ENCODE peak calls at places on chromosome 12, in ten cellular contexts. One of them, this sample, is unnamed.

GRCh38 chr12:89752331-89752730 is 43.7 kb upstream of the ATP2B1 start:
- DNase-seq in fibroblast of lung: no peak
- DNase-seq in GM23248: no peak
- DNase-seq in neuronal stem cell: no peak
- DNase-seq in neural progenitor cell: no peak
- DNase-seq in endothelial cell of umbilical vein: no peak
- DNase-seq in HepG2: no peak
- DNase-seq in HCT116: no peak
- DNase-seq in astrocyte: no peak
- DNase-seq in SK-N-SH: no peak
- DNase-seq in this sample: no peak

GRCh38 chr12:3202734-3203446 is 125.7 kb downstream of the TSPAN9 start:
- DNase-seq in fibroblast of lung: no peak
- DNase-seq in GM23248: peak; percentile 61
- DNase-seq in neuronal stem cell: peak; percentile 66
- DNase-seq in neural progenitor cell: peak; percentile 76
- DNase-seq in endothelial cell of umbilical vein: peak; percentile 58
- DNase-seq in HepG2: peak; percentile 28
- DNase-seq in HCT116: no peak
- DNase-seq in astrocyte: no peak
- DNase-seq in SK-N-SH: peak; percentile 83
- DNase-seq in this sample: peak; percentile 85

GRCh38 chr12:51391047-51391837 is at the start of gene GALNT6:
- DNase-seq in fibroblast of lung: no peak
- DNase-seq in GM23248: no peak
- DNase-seq in neuronal stem cell: peak; percentile 17
- DNase-seq in neural progenitor cell: peak; percentile 67
- DNase-seq in endothelial cell of umbilical vein: peak; percentile 28
- DNase-seq in HepG2: no peak
- DNase-seq in HCT116: no peak
- DNase-seq in astrocyte: no peak
- DNase-seq in SK-N-SH: peak; percentile 76
- DNase-seq in this sample: peak; percentile 51

GRCh38 chr12:93943766-93944165 is 204.6 kb upstream of the PLXNC1 start:
- DNase-seq in fibroblast of lung: peak; percentile 24
- DNase-seq in GM23248: peak; percentile 90
- DNase-seq in neuronal stem cell: no peak
- DNase-seq in neural progenitor cell: no peak
- DNase-seq in endothelial cell of umbilical vein: no peak
- DNase-seq in HepG2: no peak
- DNase-seq in HCT116: peak; percentile 3
- DNase-seq in astrocyte: peak; percentile 15
- DNase-seq in SK-N-SH: no peak
- DNase-seq in this sample: peak; percentile 75

GRCh38 chr12:109758406-109759075 is 44.9 kb downstream of the FAM222A start:
- DNase-seq in fibroblast of lung: no peak
- DNase-seq in GM23248: no peak
- DNase-seq in neuronal stem cell: no peak
- DNase-seq in neural progenitor cell: no peak
- DNase-seq in endothelial cell of umbilical vein: no peak
- DNase-seq in HepG2: no peak
- DNase-seq in HCT116: no peak
- DNase-seq in astrocyte: no peak
- DNase-seq in SK-N-SH: peak; percentile 28
- DNase-seq in this sample: no peak

GRCh38 chr12:21823581-21823980 is 49.1 kb upstream of the KCNJ8 start:
- DNase-seq in fibroblast of lung: peak; percentile 30
- DNase-seq in GM23248: peak; percentile 56
- DNase-seq in neuronal stem cell: no peak
- DNase-seq in neural progenitor cell: no peak
- DNase-seq in endothelial cell of umbilical vein: no peak
- DNase-seq in HepG2: no peak
- DNase-seq in HCT116: no peak
- DNase-seq in astrocyte: peak; percentile 19
- DNase-seq in SK-N-SH: no peak
- DNase-seq in this sample: no peak

GRCh38 chr12:6734506-6735082 is 10.7 kb downstream of the COPS7A start:
- DNase-seq in fibroblast of lung: no peak
- DNase-seq in GM23248: no peak
- DNase-seq in neuronal stem cell: no peak
- DNase-seq in neural progenitor cell: no peak
- DNase-seq in endothelial cell of umbilical vein: no peak
- DNase-seq in HepG2: no peak
- DNase-seq in HCT116: no peak
- DNase-seq in astrocyte: no peak
- DNase-seq in SK-N-SH: no peak
- DNase-seq in this sample: no peak

GRCh38 chr12:100346660-100347059 is 10.2 kb upstream of the SLC17A8 start:
- DNase-seq in fibroblast of lung: peak; percentile 42
- DNase-seq in GM23248: no peak
- DNase-seq in neuronal stem cell: no peak
- DNase-seq in neural progenitor cell: no peak
- DNase-seq in endothelial cell of umbilical vein: no peak
- DNase-seq in HepG2: peak; percentile 4
- DNase-seq in HCT116: no peak
- DNase-seq in astrocyte: peak; percentile 35
- DNase-seq in SK-N-SH: no peak
- DNase-seq in this sample: no peak

DNA sequence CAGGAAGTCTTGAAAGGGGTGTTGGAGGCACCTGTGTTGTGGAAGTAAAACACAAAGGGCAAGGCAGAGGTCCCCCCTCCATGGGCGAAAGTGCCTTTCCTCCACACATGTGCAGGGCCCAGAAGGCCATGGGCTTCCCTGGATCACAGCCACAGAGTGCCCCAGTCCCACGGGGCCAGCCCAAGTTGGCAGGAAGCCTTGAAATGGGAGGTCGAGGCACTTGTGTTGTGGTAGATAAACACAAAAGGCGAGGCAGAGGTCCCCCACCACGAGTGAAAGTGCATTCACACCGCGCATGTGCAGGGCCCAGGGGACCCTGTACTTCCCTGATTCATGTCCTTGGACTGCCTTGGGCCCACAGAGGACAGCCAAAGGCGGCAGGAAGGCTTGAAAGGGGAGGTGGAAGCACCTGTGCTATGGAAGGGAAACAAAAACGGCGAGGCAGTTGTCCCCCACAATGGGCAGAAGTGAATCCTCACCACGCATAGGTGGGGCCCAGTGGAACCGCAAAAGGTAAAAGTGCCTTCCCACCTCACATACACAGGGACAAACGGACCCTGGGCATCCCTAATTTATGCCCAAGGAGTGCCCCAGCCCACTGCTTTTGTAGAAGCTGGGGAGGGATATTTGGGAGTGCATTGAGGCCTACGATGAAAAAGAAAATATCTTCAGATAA is 585.4 kb downstream of the ALG10 start:
- DNase-seq in fibroblast of lung: no peak
- DNase-seq in GM23248: no peak
- DNase-seq in neuronal stem cell: no peak
- DNase-seq in neural progenitor cell: no peak
- DNase-seq in endothelial cell of umbilical vein: no peak
- DNase-seq in HepG2: no peak
- DNase-seq in HCT116: no peak
- DNase-seq in astrocyte: no peak
- DNase-seq in SK-N-SH: peak; percentile 0
- DNase-seq in this sample: no peak
- H3K9me3 ChIP-seq in fibroblast of lung: no peaks in the 10 kb centered on the region
- H3K9me3 ChIP-seq in GM23248: no peaks in the 10 kb centered on the region
- H3K9me3 ChIP-seq in neuronal stem cell: no peaks in the 10 kb centered on the region
- H3K9me3 ChIP-seq in neural progenitor cell: peaks cover 7% of the 10 kb centered on the region
- H3K9me3 ChIP-seq in endothelial cell of umbilical vein: peaks cover 4% of the 10 kb centered on the region
- H3K9me3 ChIP-seq in HepG2: peaks cover 64% of the 10 kb centered on the region
- H3K9me3 ChIP-seq in HCT116: no peaks in the 10 kb centered on the region
- H3K9me3 ChIP-seq in astrocyte: peaks cover 19% of the 10 kb centered on the region
- H3K9me3 ChIP-seq in SK-N-SH: no peaks in the 10 kb centered on the region
- H3K9me3 ChIP-seq in this sample: no peaks in the 10 kb centered on the region

GRCh38 chr12:124422570-124423523 is 128.0 kb downstream of the RFLNA start:
- DNase-seq in fibroblast of lung: peak; percentile 97
- DNase-seq in GM23248: peak; percentile 97
- DNase-seq in neuronal stem cell: no peak
- DNase-seq in neural progenitor cell: no peak
- DNase-seq in endothelial cell of umbilical vein: peak; percentile 90
- DNase-seq in HepG2: peak; percentile 58
- DNase-seq in HCT116: peak; percentile 84
- DNase-seq in astrocyte: peak; percentile 94
- DNase-seq in SK-N-SH: peak; percentile 97
- DNase-seq in this sample: peak; percentile 96
- H3K4me3 ChIP-seq in fibroblast of lung: no peak overlapping the region
- H3K4me3 ChIP-seq in GM23248: peak overlapping the region; percentile 53
- H3K4me3 ChIP-seq in neuronal stem cell: no peak overlapping the region
- H3K4me3 ChIP-seq in neural progenitor cell: no peak overlapping the region
- H3K4me3 ChIP-seq in endothelial cell of umbilical vein: no peak overlapping the region
- H3K4me3 ChIP-seq in HepG2: peak overlapping the region; percentile 56
- H3K4me3 ChIP-seq in HCT116: peak overlapping the region; percentile 57
- H3K4me3 ChIP-seq in astrocyte: peak overlapping the region; percentile 18
- H3K4me3 ChIP-seq in SK-N-SH: peak overlapping the region; percentile 18
- H3K4me3 ChIP-seq in this sample: peak overlapping the region; percentile 71

DNA sequence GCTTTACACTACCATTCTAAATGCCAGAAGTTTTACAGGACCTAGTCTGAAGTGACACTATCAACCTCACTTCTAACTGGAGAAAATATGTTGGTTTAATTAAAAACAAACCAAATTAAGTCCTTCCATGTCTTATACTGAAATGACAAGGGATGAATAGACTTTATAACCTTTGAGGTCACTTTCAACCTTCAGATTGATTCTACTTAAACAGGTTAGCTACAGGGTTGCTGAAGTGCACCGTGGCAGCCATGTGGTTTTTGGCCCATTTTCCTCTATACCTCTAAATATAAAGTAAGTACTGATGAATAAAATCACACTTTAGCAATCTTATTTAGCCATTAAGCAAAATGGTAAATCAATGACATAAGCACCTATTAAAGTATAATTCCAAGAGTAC is 3.9 kb downstream of the SLC38A2 start:
- DNase-seq in fibroblast of lung: no peak
- DNase-seq in GM23248: no peak
- DNase-seq in neuronal stem cell: no peak
- DNase-seq in neural progenitor cell: no peak
- DNase-seq in endothelial cell of umbilical vein: no peak
- DNase-seq in HepG2: no peak
- DNase-seq in HCT116: no peak
- DNase-seq in astrocyte: no peak
- DNase-seq in SK-N-SH: no peak
- DNase-seq in this sample: peak; percentile 20
- H3K9ac ChIP-seq in fibroblast of lung: peak overlapping the region; percentile 92
- H3K9ac ChIP-seq in GM23248: peak overlapping the region; percentile 98
- H3K9ac ChIP-seq in neuronal stem cell: no peak overlapping the region
- H3K9ac ChIP-seq in neural progenitor cell: peak overlapping the region; percentile 5
- H3K9ac ChIP-seq in endothelial cell of umbilical vein: peak overlapping the region; percentile 97
- H3K9ac ChIP-seq in HepG2: peak overlapping the region; percentile 98
- H3K9ac ChIP-seq in HCT116: peak overlapping the region; percentile 91
- H3K9ac ChIP-seq in astrocyte: peak overlapping the region; percentile 97
- H3K9ac ChIP-seq in SK-N-SH: peak overlapping the region; percentile 100
- H3K9ac ChIP-seq in this sample: peak overlapping the region; percentile 99

GRCh38 chr12:130169256-130169655 is 7.0 kb downstream of the FZD10 start:
- DNase-seq in fibroblast of lung: no peak
- DNase-seq in GM23248: no peak
- DNase-seq in neuronal stem cell: no peak
- DNase-seq in neural progenitor cell: no peak
- DNase-seq in endothelial cell of umbilical vein: no peak
- DNase-seq in HepG2: no peak
- DNase-seq in HCT116: no peak
- DNase-seq in astrocyte: no peak
- DNase-seq in SK-N-SH: no peak
- DNase-seq in this sample: no peak

GRCh38 chr12:130169924-130170323 is 7.7 kb downstream of the FZD10 start:
- DNase-seq in fibroblast of lung: no peak
- DNase-seq in GM23248: no peak
- DNase-seq in neuronal stem cell: no peak
- DNase-seq in neural progenitor cell: no peak
- DNase-seq in endothelial cell of umbilical vein: no peak
- DNase-seq in HepG2: no peak
- DNase-seq in HCT116: no peak
- DNase-seq in astrocyte: no peak
- DNase-seq in SK-N-SH: no peak
- DNase-seq in this sample: no peak

GRCh38 chr12:130166306-130166705 is 4.0 kb downstream of the FZD10 start:
- DNase-seq in fibroblast of lung: no peak
- DNase-seq in GM23248: no peak
- DNase-seq in neuronal stem cell: no peak
- DNase-seq in neural progenitor cell: no peak
- DNase-seq in endothelial cell of umbilical vein: no peak
- DNase-seq in HepG2: no peak
- DNase-seq in HCT116: no peak
- DNase-seq in astrocyte: no peak
- DNase-seq in SK-N-SH: no peak
- DNase-seq in this sample: no peak

GRCh38 chr12:130164931-130165330 is 2.7 kb downstream of the FZD10 start:
- DNase-seq in fibroblast of lung: no peak
- DNase-seq in GM23248: no peak
- DNase-seq in neuronal stem cell: no peak
- DNase-seq in neural progenitor cell: peak; percentile 58
- DNase-seq in endothelial cell of umbilical vein: no peak
- DNase-seq in HepG2: no peak
- DNase-seq in HCT116: no peak
- DNase-seq in astrocyte: no peak
- DNase-seq in SK-N-SH: no peak
- DNase-seq in this sample: no peak

DNA sequence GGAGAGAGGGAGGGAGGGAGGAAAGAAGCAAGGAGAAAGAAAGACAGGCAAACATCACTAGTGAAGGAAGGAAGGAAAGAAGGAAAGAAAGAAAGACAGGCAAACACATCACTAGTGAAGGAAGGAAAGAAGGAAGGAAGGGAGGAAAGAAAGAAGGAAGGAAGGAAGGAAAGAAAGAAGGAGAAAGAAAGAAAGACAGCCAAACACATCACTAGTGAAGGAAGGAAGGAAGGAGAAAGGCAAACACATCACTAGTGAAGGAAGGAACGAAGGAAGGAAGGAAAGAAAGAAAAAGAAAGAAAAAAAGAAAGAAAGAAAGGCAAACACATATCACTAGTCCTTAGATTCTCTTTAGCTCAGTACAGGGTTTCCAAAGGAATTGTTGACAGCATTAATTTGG is 5.3 kb downstream of the FZD10 start:
- DNase-seq in fibroblast of lung: no peak
- DNase-seq in GM23248: no peak
- DNase-seq in neuronal stem cell: no peak
- DNase-seq in neural progenitor cell: no peak
- DNase-seq in endothelial cell of umbilical vein: no peak
- DNase-seq in HepG2: no peak
- DNase-seq in HCT116: no peak
- DNase-seq in astrocyte: no peak
- DNase-seq in SK-N-SH: no peak
- DNase-seq in this sample: no peak
- H3K9me3 ChIP-seq in fibroblast of lung: no peaks in the 10 kb centered on the region
- H3K9me3 ChIP-seq in GM23248: no peaks in the 10 kb centered on the region
- H3K9me3 ChIP-seq in neuronal stem cell: peaks cover 19% of the 10 kb centered on the region
- H3K9me3 ChIP-seq in neural progenitor cell: no peaks in the 10 kb centered on the region
- H3K9me3 ChIP-seq in endothelial cell of umbilical vein: peaks cover 2% of the 10 kb centered on the region
- H3K9me3 ChIP-seq in HepG2: no peaks in the 10 kb centered on the region
- H3K9me3 ChIP-seq in HCT116: no peaks in the 10 kb centered on the region
- H3K9me3 ChIP-seq in astrocyte: no peaks in the 10 kb centered on the region
- H3K9me3 ChIP-seq in SK-N-SH: no peaks in the 10 kb centered on the region
- H3K9me3 ChIP-seq in this sample: peaks cover 6% of the 10 kb centered on the region

This sample was measured in adipocyte.